ENCODE peak calls at places on chromosomes 13 and 19, in nine cellular contexts. K is small intestine; Q is stimulated activated CD4-positive, alpha-beta T cell treated with anti-CD3 and anti-CD28 coated beads, Interleukin-15, amount 100 ng/mL, for 1 hour; B is heart right ventricle; O is EL; G is GF-D8; M is fibroblast of the conjunctiva; R is Ammon's horn; J is T-helper 1 cell. I is an unnamed sample.

GRCh38 chr19:8366121-8366581 is 2.2 kb downstream of the ANGPTL4 start:
- DNase-seq in K (no peak), Q (no peak), B (no peak), O (no peak), G (no peak), M (no peak), R (no peak), J (no peak), I (no peak)

GRCh38 chr13:75801388-75801787 is 165.3 kb downstream of the LMO7 start:
- DNase-seq in K (no peak), Q (no peak), B (no peak), O (peak), G (no peak), M (no peak), R (no peak), J (no peak), I (no peak)

GRCh38 chr19:45769821-45770191 is 754 bp upstream of the SIX5 start:
- DNase-seq in K (peak), Q (peak), B (peak), O (no peak), G (no peak), M (no peak), R (peak), J (peak), I (peak)

GRCh38 chr13:106143930-106144709 is 391.3 kb downstream of the EFNB2 start:
- DNase-seq in K (peak), Q (no peak), B (no peak), O (no peak), G (no peak), M (no peak), R (no peak), J (no peak), I (no peak)

GRCh38 chr19:2767688-2768087 is 15.4 kb downstream of the SGTA start:
- DNase-seq in K (no peak), Q (no peak), B (no peak), O (no peak), G (no peak), M (no peak), R (no peak), J (no peak), I (no peak)

GRCh38 chr19:38700350-38700932 is 43.8 kb downstream of the CAPN12 start:
- DNase-seq in K (peak), Q (no peak), B (no peak), O (no peak), G (no peak), M (no peak), R (no peak), J (no peak), I (no peak)

GRCh38 chr13:114044486-114044885 is 70.6 kb upstream of the C13orf46 start:
- DNase-seq in K (no peak), Q (no peak), B (no peak), O (no peak), G (no peak), M (no peak), R (no peak), J (no peak), I (no peak)

GRCh38 chr13:105342421-105342820 is 1193.0 kb downstream of the EFNB2 start:
- DNase-seq in K (no peak), Q (no peak), B (no peak), O (no peak), G (no peak), M (no peak), R (no peak), J (no peak), I (no peak)

GRCh38 chr13:41694902-41695301 is 237.6 kb downstream of the RGCC start:
- DNase-seq in K (no peak), Q (no peak), B (peak), O (peak), G (no peak), M (peak), R (no peak), J (no peak), I (peak)

GRCh38 chr19:34573226-34573864 is 91.8 kb downstream of the WTIP start:
- DNase-seq in K (no peak), Q (no peak), B (no peak), O (no peak), G (no peak), M (no peak), R (no peak), J (no peak), I (no peak)

GRCh38 chr13:39302855-39303254 is 264.6 kb downstream of the NHLRC3 start:
- DNase-seq in K (no peak), Q (no peak), B (no peak), O (no peak), G (no peak), M (no peak), R (no peak), J (no peak), I (no peak)

GRCh38 chr19:54608792-54609191 is 15.4 kb downstream of the LILRA1 start:
- DNase-seq in K (no peak), Q (no peak), B (no peak), O (no peak), G (no peak), M (no peak), R (no peak), J (no peak), I (no peak)

GRCh38 chr13:76019421-76020044 is 383.4 kb downstream of the LMO7 start:
- DNase-seq in K (peak), Q (no peak), B (peak), O (peak), G (no peak), M (no peak), R (peak), J (no peak), I (no peak)

GRCh38 chr13:75636339-75637095 is 387 bp downstream of the LMO7 start:
- DNase-seq in K (peak), Q (peak), B (peak), O (peak), G (no peak), M (no peak), R (peak), J (peak), I (no peak)

GRCh38 chr19:6402834-6403608 is 10.1 kb upstream of the GTF2F1 start:
- DNase-seq in K (peak), Q (no peak), B (no peak), O (peak), G (no peak), M (peak), R (peak), J (no peak), I (peak)

GRCh38 chr19:5023128-5023571 is 54.2 kb downstream of the KDM4B start:
- DNase-seq in K (no peak), Q (no peak), B (no peak), O (no peak), G (no peak), M (no peak), R (peak), J (no peak), I (no peak)

GRCh38 chr19:34217952-34218817 is 36.2 kb upstream of the GARRE1 start:
- DNase-seq in K (peak), Q (no peak), B (no peak), O (peak), G (peak), M (peak), R (peak), J (peak), I (no peak)

GRCh38 chr13:73708393-73708985 is 425.7 kb downstream of the KLF12 start:
- DNase-seq in K (peak), Q (no peak), B (peak), O (peak), G (peak), M (peak), R (peak), J (peak), I (peak)